ENCODE peak calls at places on chromosomes 11 and 22, in ten cellular contexts. E, Q, T, U, P, O, Z, F, M and Y are unnamed samples.

GRCh38 chr11:5663511-5663910 is 21.4 kb downstream of the TRIM5 start:
- DNase-seq in E (no peak), Q (no peak), T (no peak), U (no peak), P (no peak), O (no peak), Z (no peak), F (no peak), M (no peak), Y (no peak)

GRCh38 chr22:19769393-19769715 is 8.8 kb downstream of the TBX1 start:
- DNase-seq in E (no peak), Q (no peak), T (peak), U (no peak), P (no peak), O (no peak), Z (no peak), F (no peak), M (no peak), Y (peak)

GRCh38 chr22:36383110-36383581 is 4.6 kb downstream of the MYH9 start:
- DNase-seq in E (peak), Q (no peak), T (no peak), U (no peak), P (peak), O (no peak), Z (no peak), F (no peak), M (peak), Y (no peak)

GRCh38 chr11:86303257-86303656 is 1.2 kb downstream of the HIKESHI start:
- DNase-seq in E (peak), Q (no peak), T (no peak), U (no peak), P (no peak), O (no peak), Z (no peak), F (no peak), M (no peak), Y (no peak)

GRCh38 chr11:72250661-72251465 is 6.9 kb upstream of the PHOX2A start:
- DNase-seq in E (no peak), Q (no peak), T (no peak), U (no peak), P (no peak), O (no peak), Z (no peak), F (no peak), M (no peak), Y (no peak)

GRCh38 chr11:45984192-45984591 is 61.7 kb downstream of the LARGE2 start:
- DNase-seq in E (no peak), Q (no peak), T (no peak), U (no peak), P (no peak), O (no peak), Z (no peak), F (no peak), M (no peak), Y (no peak)

GRCh38 chr22:18104566-18104965 is 6.0 kb upstream of the TUBA8 start:
- DNase-seq in E (peak), Q (no peak), T (no peak), U (no peak), P (no peak), O (peak), Z (no peak), F (peak), M (no peak), Y (no peak)

GRCh38 chr11:2548596-2548995 is 103.8 kb downstream of the KCNQ1 start:
- DNase-seq in E (no peak), Q (no peak), T (no peak), U (peak), P (no peak), O (no peak), Z (peak), F (no peak), M (peak), Y (no peak)

GRCh38 chr11:28529540-28530410 is 421.6 kb downstream of the METTL15 start:
- DNase-seq in E (peak), Q (no peak), T (no peak), U (no peak), P (peak), O (peak), Z (no peak), F (no peak), M (no peak), Y (peak)

GRCh38 chr11:2944953-2945756 is 15.9 kb upstream of the PHLDA2 start:
- DNase-seq in E (peak), Q (peak), T (peak), U (peak), P (no peak), O (peak), Z (peak), F (no peak), M (peak), Y (peak)

GRCh38 chr22:21587803-21588611 is 20.5 kb downstream of the UBE2L3 start:
- DNase-seq in E (no peak), Q (no peak), T (peak), U (no peak), P (peak), O (peak), Z (no peak), F (no peak), M (no peak), Y (no peak)

GRCh38 chr11:9250139-9250582 is 15.0 kb downstream of the DENND5A start:
- DNase-seq in E (no peak), Q (no peak), T (peak), U (no peak), P (peak), O (no peak), Z (no peak), F (no peak), M (no peak), Y (no peak)

GRCh38 chr22:38505595-38506117 is 455 bp downstream of the DDX17 start:
- DNase-seq in E (peak), Q (no peak), T (peak), U (peak), P (peak), O (peak), Z (peak), F (peak), M (peak), Y (peak)

GRCh38 chr22:39185601-39186012 is 33.1 kb upstream of the CBX7 start:
- DNase-seq in E (peak), Q (peak), T (no peak), U (peak), P (no peak), O (peak), Z (peak), F (no peak), M (no peak), Y (no peak)

GRCh38 chr11:134664447-134664846 is 252.4 kb upstream of the B3GAT1 start:
- DNase-seq in E (no peak), Q (no peak), T (no peak), U (peak), P (no peak), O (no peak), Z (peak), F (no peak), M (no peak), Y (no peak)

GRCh38 chr11:33773399-33774355 is 643 bp downstream of the FBXO3 start:
- DNase-seq in E (peak), Q (no peak), T (peak), U (peak), P (peak), O (peak), Z (peak), F (no peak), M (peak), Y (peak)

GRCh38 chr22:20571531-20572007 is 64.2 kb downstream of the MED15 start:
- DNase-seq in E (peak), Q (no peak), T (peak), U (no peak), P (peak), O (peak), Z (no peak), F (peak), M (peak), Y (peak)

GRCh38 chr22:41907436-41908401 is 7.2 kb downstream of the SHISA8 start:
- DNase-seq in E (peak), Q (no peak), T (no peak), U (no peak), P (no peak), O (no peak), Z (no peak), F (no peak), M (no peak), Y (no peak)